ENCODE peak calls at places on chromosomes 6 and 20, in five cellular contexts. K is Panc1, Z is GM06990, F is astrocyte of the spinal cord, A is cardiac fibroblast. O is an unnamed sample.
A peak's percentile ranks its signal among the peaks of the same experiment; 100 is the strongest.

GRCh38 chr6:131054392-131055250 is 8.4 kb downstream of the EPB41L2 start:
- DNase-seq in Z (no peak), K (no peak), F (no peak), A (no peak), O (no peak)

GRCh38 chr6:81865712-81866111 is 113.2 kb upstream of the TENT5A start:
- DNase-seq in F (peak; percentile 77), Z (no peak), K (no peak), A (peak; percentile 38), O (no peak)

GRCh38 chr20:31962741-31963140 is 5.2 kb upstream of the XKR7 start:
- DNase-seq in F (no peak), K (no peak), Z (no peak), A (no peak), O (no peak)

GRCh38 chr6:82072771-82073170 is 174.8 kb downstream of the IBTK start:
- DNase-seq in A (no peak), Z (no peak), F (peak; percentile 73), K (no peak), O (no peak)

GRCh38 chr6:7235712-7236311 is 77.2 kb downstream of the SSR1 start:
- DNase-seq in K (no peak), Z (no peak), F (no peak), A (no peak), O (no peak)

GRCh38 chr20:63059684-63060056 is 52.9 kb upstream of the BHLHE23 start:
- DNase-seq in F (no peak), A (no peak), K (no peak), Z (no peak), O (no peak)

GRCh38 chr20:59004763-59005522 is 2.1 kb downstream of the CTSZ start:
- DNase-seq in Z (peak; percentile 91), F (no peak), K (no peak), A (no peak), O (no peak)

GRCh38 chr6:134464690-134465411 is 146.9 kb upstream of the SGK1 start:
- DNase-seq in K (no peak), F (peak; percentile 90), A (peak; percentile 46), Z (peak; percentile 47), O (no peak)

GRCh38 chr6:52725530-52726192 is 37.6 kb downstream of the GSTA2 start:
- DNase-seq in Z (no peak), F (peak; percentile 12), A (peak; percentile 26), K (no peak), O (no peak)

GRCh38 chr6:11380969-11381744 is 148.7 kb upstream of the NEDD9 start:
- DNase-seq in Z (no peak), F (peak; percentile 63), K (no peak), A (no peak), O (no peak)

GRCh38 chr6:5333653-5334052 is 72.3 kb downstream of the FARS2 start:
- DNase-seq in Z (no peak), K (no peak), A (peak; percentile 40), F (peak; percentile 30), O (no peak)

GRCh38 chr6:156703719-156704118 is 73.5 kb upstream of the ARID1B start:
- DNase-seq in Z (no peak), F (no peak), K (no peak), A (peak; percentile 34), O (no peak)

GRCh38 chr6:19705606-19706005 is 131.6 kb upstream of the ID4 start:
- DNase-seq in K (no peak), Z (no peak), F (peak; percentile 14), A (no peak), O (no peak)

GRCh38 chr20:56924976-56925695 is 296.0 kb downstream of the TFAP2C start:
- DNase-seq in Z (no peak), F (no peak), K (no peak), A (no peak), O (no peak)

GRCh38 chr6:39812496-39812852 is 20.3 kb downstream of the DAAM2 start:
- DNase-seq in F (no peak), K (no peak), Z (no peak), A (no peak), O (no peak)

GRCh38 chr6:53679446-53679933 is 13.9 kb upstream of the KLHL31 start:
- DNase-seq in A (peak; percentile 61), K (peak; percentile 24), F (peak; percentile 54), Z (no peak), O (no peak)

GRCh38 chr20:4266183-4266582 is 250.8 kb upstream of the RNF24 start:
- DNase-seq in A (no peak), F (no peak), Z (no peak), K (no peak), O (no peak)

GRCh38 chr6:138036955-138037592 is 70.1 kb downstream of the PERP start:
- DNase-seq in Z (no peak), K (peak; percentile 36), A (no peak), F (peak; percentile 7), O (no peak)

GRCh38 chr6:40588480-40588879 is 1.3 kb upstream of the LRFN2 start:
- DNase-seq in A (no peak), F (no peak), Z (no peak), K (no peak), O (no peak)

GRCh38 chr20:44967207-44967807 is 995 bp downstream of the STK4 start:
- DNase-seq in F (no peak), Z (peak; percentile 41), K (no peak), A (no peak), O (no peak)

GRCh38 chr6:26251354-26252081 is 113.5 kb upstream of the BTN3A2 start:
- DNase-seq in F (peak; percentile 96), Z (peak; percentile 89), K (no peak), A (peak; percentile 95), O (no peak)

GRCh38 chr20:2130668-2131067 is 29.0 kb downstream of the STK35 start:
- DNase-seq in K (no peak), Z (no peak), A (no peak), F (no peak), O (no peak)

GRCh38 chr6:27890351-27891299 is 21.6 kb downstream of the OR2B2 start:
- DNase-seq in Z (peak; percentile 96), K (no peak), A (peak; percentile 96), F (peak; percentile 96), O (no peak)

GRCh38 chr6:167904791-167905190 is 78.1 kb downstream of the AFDN start:
- DNase-seq in K (no peak), A (no peak), Z (no peak), F (no peak), O (no peak)

GRCh38 chr6:147161974-147162495 is 42.2 kb upstream of the STXBP5 start:
- DNase-seq in F (peak; percentile 84), K (no peak), A (peak; percentile 81), Z (no peak), O (no peak)

GRCh38 chr6:130050230-130050629 is 31.8 kb downstream of the L3MBTL3 start:
- DNase-seq in Z (no peak), A (no peak), K (no peak), F (peak; percentile 22), O (no peak)

GRCh38 chr6:130041594-130041993 is 23.2 kb downstream of the L3MBTL3 start:
- DNase-seq in F (no peak), A (no peak), Z (no peak), K (no peak), O (no peak)

GRCh38 chr6:130046711-130047439 is 28.5 kb downstream of the L3MBTL3 start:
- DNase-seq in K (no peak), Z (no peak), F (peak; percentile 28), A (no peak), O (no peak)

GRCh38 chr6:130043344-130043743 is 25.0 kb downstream of the L3MBTL3 start:
- DNase-seq in K (no peak), A (no peak), Z (no peak), F (no peak), O (no peak)

GRCh38 chr6:130047440-130047995 is 29.1 kb downstream of the L3MBTL3 start:
- DNase-seq in F (no peak), K (no peak), A (no peak), Z (no peak), O (no peak)
- TF ChIP-seq CTCF in F (peak; percentile 6), K (no peak), A (no peak), Z (no peak), O (peak; percentile 27)

GRCh38 chr6:33670086-33670660 is 41.3 kb downstream of the UQCC2 start:
- DNase-seq in Z (no peak), A (no peak), K (no peak), F (no peak), O (no peak)

GRCh38 chr6:33671381-33672072 is 40.0 kb downstream of the UQCC2 start:
- DNase-seq in Z (no peak), F (no peak), A (no peak), K (no peak), O (no peak)

GRCh38 chr6:33670971-33671370 is 40.5 kb downstream of the UQCC2 start:
- DNase-seq in A (no peak), K (no peak), Z (no peak), F (no peak), O (no peak)

GRCh38 chr6:33673847-33674246 is 37.7 kb downstream of the UQCC2 start:
- DNase-seq in A (no peak), F (no peak), K (no peak), Z (no peak), O (no peak)

DNA sequence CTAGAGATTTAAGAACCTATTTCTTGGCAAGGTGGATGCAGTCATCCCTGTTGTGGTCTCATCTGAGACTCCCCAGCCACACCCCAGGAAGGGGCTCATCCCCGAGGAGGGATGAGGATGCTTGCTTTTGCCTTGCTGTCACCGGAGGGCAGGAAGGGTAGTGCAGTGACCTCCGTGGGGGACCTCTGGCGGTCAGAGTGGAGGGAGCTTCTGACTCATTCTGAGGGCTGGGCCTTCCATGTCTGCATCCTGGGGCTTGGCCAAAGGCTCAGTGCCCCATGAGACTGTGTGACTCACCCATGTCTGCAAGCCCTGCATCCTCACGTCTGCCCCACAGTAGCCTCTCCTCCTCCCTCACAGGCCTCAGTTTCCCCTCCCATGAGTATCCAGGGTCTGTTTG is 38.7 kb downstream of the UQCC2 start:
- DNase-seq in Z (no peak), A (peak; percentile 96), K (peak; percentile 91), F (peak; percentile 95), O (no peak)
- TF ChIP-seq CTCF in Z (peak; percentile 55), A (peak; percentile 63), K (no peak), F (peak; percentile 64), O (no peak)

DNA sequence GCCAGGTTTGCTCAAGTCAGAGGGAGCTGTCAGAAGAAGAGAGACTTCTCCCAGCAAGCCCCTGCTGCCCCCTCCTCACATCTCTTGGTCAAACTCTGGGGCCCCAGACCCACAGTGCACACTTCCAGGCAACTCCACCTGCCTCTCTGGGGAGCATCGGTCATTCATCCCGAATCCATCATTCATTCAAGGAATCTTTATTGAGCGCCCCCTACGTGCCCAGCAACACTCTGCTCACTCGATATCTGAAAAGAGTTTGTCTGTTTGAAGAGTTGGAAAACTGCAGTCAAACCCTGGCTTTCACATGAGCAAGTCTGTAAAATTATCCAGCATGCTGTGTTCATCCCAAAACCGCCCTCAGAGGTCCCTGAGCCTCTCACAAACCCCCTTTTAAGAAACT is 66.2 kb downstream of the PRR18 start:
- DNase-seq in K (no peak), F (no peak), A (no peak), Z (no peak), O (no peak)
- TF ChIP-seq CTCF in K (peak; percentile 27), F (no peak), A (no peak), Z (peak; percentile 27), O (no peak)

GRCh38 chr6:78302411-78302810 is 564.9 kb upstream of the IRAK1BP1 start:
- DNase-seq in A (no peak), Z (no peak), F (no peak), K (no peak), O (no peak)

DNA sequence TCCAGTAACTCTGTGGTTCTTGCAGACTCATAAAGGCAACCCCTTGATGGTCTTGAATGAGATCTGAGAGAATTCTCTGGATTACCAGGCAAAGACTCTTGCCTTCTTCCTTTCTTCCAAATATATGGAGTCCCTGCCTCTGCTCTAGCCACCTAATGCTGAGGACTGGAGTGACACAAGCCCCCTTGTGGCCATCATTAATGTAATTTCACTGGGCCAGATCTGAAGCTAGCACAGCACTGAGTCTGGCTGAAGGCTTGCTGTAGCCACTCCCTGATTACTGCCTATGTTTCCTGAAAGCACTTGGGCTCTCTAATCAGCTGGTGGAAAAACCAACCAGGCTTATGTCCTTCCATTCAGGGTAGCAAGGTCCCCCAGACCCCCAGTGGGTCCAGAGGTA is 559.3 kb upstream of the IRAK1BP1 start:
- DNase-seq in F (no peak), Z (no peak), A (no peak), K (no peak), O (no peak)
- TF ChIP-seq CTCF in F (no peak), Z (no peak), A (no peak), K (peak; percentile 11), O (no peak)